ENCODE peak calls at places on chromosomes 11 and 22, in six cellular contexts. One of them, this sample, is unnamed.

GRCh38 chr11:101129203-101129943 is at the start of gene PGR:
- DNase-seq in GM06990: no peak
- DNase-seq in ovary: peak; percentile 74
- DNase-seq in cardiac fibroblast: no peak
- DNase-seq in thyroid gland: peak; percentile 48
- DNase-seq in brain microvascular endothelial cell: no peak
- DNase-seq in this sample: no peak

GRCh38 chr22:33221566-33221965 is 163.4 kb upstream of the SYN3 start:
- DNase-seq in GM06990: peak; percentile 20
- DNase-seq in ovary: no peak
- DNase-seq in cardiac fibroblast: no peak
- DNase-seq in thyroid gland: no peak
- DNase-seq in brain microvascular endothelial cell: no peak
- DNase-seq in this sample: no peak

GRCh38 chr11:62336949-62337681 is at the start of gene ASRGL1:
- DNase-seq in GM06990: peak; percentile 82
- DNase-seq in ovary: peak; percentile 78
- DNase-seq in cardiac fibroblast: peak; percentile 55
- DNase-seq in thyroid gland: peak; percentile 94
- DNase-seq in brain microvascular endothelial cell: peak; percentile 27
- DNase-seq in this sample: peak; percentile 80

GRCh38 chr11:72014761-72015320 is 16.1 kb downstream of the IL18BP start:
- DNase-seq in GM06990: no peak
- DNase-seq in ovary: no peak
- DNase-seq in cardiac fibroblast: no peak
- DNase-seq in thyroid gland: no peak
- DNase-seq in brain microvascular endothelial cell: no peak
- DNase-seq in this sample: no peak

GRCh38 chr11:127003260-127003981 is 2.9 kb upstream of the KIRREL3 start:
- DNase-seq in GM06990: peak; percentile 17
- DNase-seq in ovary: no peak
- DNase-seq in cardiac fibroblast: no peak
- DNase-seq in thyroid gland: no peak
- DNase-seq in brain microvascular endothelial cell: no peak
- DNase-seq in this sample: peak; percentile 20

GRCh38 chr22:18078329-18079041 is 695 bp downstream of the PEX26 start:
- DNase-seq in GM06990: peak; percentile 74
- DNase-seq in ovary: no peak
- DNase-seq in cardiac fibroblast: no peak
- DNase-seq in thyroid gland: peak; percentile 44
- DNase-seq in brain microvascular endothelial cell: no peak
- DNase-seq in this sample: peak; percentile 65

GRCh38 chr11:105265859-105266258 is 126.3 kb upstream of the CARD18 start:
- DNase-seq in GM06990: no peak
- DNase-seq in ovary: no peak
- DNase-seq in cardiac fibroblast: peak; percentile 68
- DNase-seq in thyroid gland: no peak
- DNase-seq in brain microvascular endothelial cell: peak; percentile 4
- DNase-seq in this sample: no peak

GRCh38 chr11:86695391-86695790 is 23.0 kb upstream of the ME3 start:
- DNase-seq in GM06990: no peak
- DNase-seq in ovary: no peak
- DNase-seq in cardiac fibroblast: peak; percentile 48
- DNase-seq in thyroid gland: no peak
- DNase-seq in brain microvascular endothelial cell: no peak
- DNase-seq in this sample: no peak

GRCh38 chr11:87097582-87097981 is 59.8 kb downstream of the TMEM135 start:
- DNase-seq in GM06990: peak; percentile 8
- DNase-seq in ovary: no peak
- DNase-seq in cardiac fibroblast: peak; percentile 52
- DNase-seq in thyroid gland: peak; percentile 55
- DNase-seq in brain microvascular endothelial cell: peak; percentile 22
- DNase-seq in this sample: peak; percentile 61

GRCh38 chr11:112016088-112016764 is 9.0 kb upstream of the DLAT start:
- DNase-seq in GM06990: peak; percentile 37
- DNase-seq in ovary: no peak
- DNase-seq in cardiac fibroblast: peak; percentile 83
- DNase-seq in thyroid gland: no peak
- DNase-seq in brain microvascular endothelial cell: peak; percentile 29
- DNase-seq in this sample: no peak

GRCh38 chr22:22322792-22323191 is 78.2 kb downstream of the VPREB1 start:
- DNase-seq in GM06990: no peak
- DNase-seq in ovary: no peak
- DNase-seq in cardiac fibroblast: no peak
- DNase-seq in thyroid gland: no peak
- DNase-seq in brain microvascular endothelial cell: no peak
- DNase-seq in this sample: no peak

GRCh38 chr11:110173775-110174644 is 80.8 kb downstream of the ZC3H12C start:
- DNase-seq in GM06990: no peak
- DNase-seq in ovary: peak; percentile 58
- DNase-seq in cardiac fibroblast: peak; percentile 86
- DNase-seq in thyroid gland: peak; percentile 88
- DNase-seq in brain microvascular endothelial cell: peak; percentile 63
- DNase-seq in this sample: peak; percentile 80

GRCh38 chr11:130383363-130384168 is 44.8 kb downstream of the ADAMTS8 start:
- DNase-seq in GM06990: no peak
- DNase-seq in ovary: no peak
- DNase-seq in cardiac fibroblast: peak; percentile 71
- DNase-seq in thyroid gland: no peak
- DNase-seq in brain microvascular endothelial cell: peak; percentile 94
- DNase-seq in this sample: no peak

DNA sequence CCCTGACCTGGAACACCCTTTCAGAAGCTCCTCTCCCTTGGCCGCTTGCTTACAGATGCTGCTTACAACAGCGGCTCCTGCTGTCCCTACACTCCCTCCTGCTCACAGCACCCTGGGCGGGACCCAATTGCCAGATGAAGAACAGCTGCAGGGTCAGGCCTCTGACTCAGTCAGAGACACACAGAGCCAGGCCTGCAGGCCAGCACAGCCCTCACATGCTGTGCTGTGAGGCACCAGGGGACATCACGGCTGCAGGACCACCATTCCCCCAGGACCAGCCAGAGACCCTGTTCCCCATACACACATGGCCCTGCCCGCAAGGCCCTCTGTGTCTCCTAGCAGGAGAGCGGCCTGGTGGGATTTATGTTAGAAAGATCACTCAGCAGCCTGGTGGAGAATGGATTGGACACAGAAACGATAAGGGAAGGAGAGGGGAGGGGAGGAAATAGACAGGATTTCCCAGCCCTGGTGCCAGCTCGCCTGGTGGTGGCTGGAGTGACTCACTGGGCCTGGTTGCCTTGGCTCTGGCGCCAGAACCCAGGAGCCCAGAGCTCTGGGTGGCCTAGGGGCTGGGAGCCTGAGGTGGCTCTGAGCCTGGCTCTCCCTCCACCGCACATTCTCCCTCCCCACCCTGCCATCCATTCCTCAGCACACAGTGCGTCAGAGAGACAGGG is 6.7 kb downstream of the CAPN5 start:
- DNase-seq in GM06990: no peak
- DNase-seq in ovary: peak; percentile 95
- DNase-seq in cardiac fibroblast: peak; percentile 97
- DNase-seq in thyroid gland: peak; percentile 35
- DNase-seq in brain microvascular endothelial cell: peak; percentile 88
- DNase-seq in this sample: no peak
- TF ChIP-seq CTCF in GM06990: no peak
- TF ChIP-seq CTCF in ovary: peak; percentile 87
- TF ChIP-seq CTCF in cardiac fibroblast: peak; percentile 80
- TF ChIP-seq CTCF in thyroid gland: no peak
- TF ChIP-seq CTCF in brain microvascular endothelial cell: peak; percentile 86
- TF ChIP-seq CTCF in this sample: no peak

GRCh38 chr22:44988671-44989070 is 21.1 kb downstream of the PHF21B start:
- DNase-seq in GM06990: no peak
- DNase-seq in ovary: no peak
- DNase-seq in cardiac fibroblast: no peak
- DNase-seq in thyroid gland: no peak
- DNase-seq in brain microvascular endothelial cell: no peak
- DNase-seq in this sample: peak; percentile 11
- TF ChIP-seq CTCF in GM06990: no peak
- TF ChIP-seq CTCF in ovary: no peak
- TF ChIP-seq CTCF in cardiac fibroblast: no peak
- TF ChIP-seq CTCF in thyroid gland: no peak
- TF ChIP-seq CTCF in brain microvascular endothelial cell: peak; percentile 18
- TF ChIP-seq CTCF in this sample: no peak

GRCh38 chr11:119065369-119065768 is 2.2 kb upstream of the VPS11 start:
- DNase-seq in GM06990: no peak
- DNase-seq in ovary: no peak
- DNase-seq in cardiac fibroblast: peak; percentile 59
- DNase-seq in thyroid gland: no peak
- DNase-seq in brain microvascular endothelial cell: peak; percentile 31
- DNase-seq in this sample: peak; percentile 69
- TF ChIP-seq CTCF in GM06990: peak; percentile 72
- TF ChIP-seq CTCF in ovary: no peak
- TF ChIP-seq CTCF in cardiac fibroblast: peak; percentile 56
- TF ChIP-seq CTCF in thyroid gland: no peak
- TF ChIP-seq CTCF in brain microvascular endothelial cell: peak; percentile 78
- TF ChIP-seq CTCF in this sample: peak; percentile 60

GRCh38 chr11:129365816-129366215 is 9.8 kb upstream of the BARX2 start:
- DNase-seq in GM06990: no peak
- DNase-seq in ovary: no peak
- DNase-seq in cardiac fibroblast: no peak
- DNase-seq in thyroid gland: no peak
- DNase-seq in brain microvascular endothelial cell: no peak
- DNase-seq in this sample: no peak

GRCh38 chr11:129359748-129360147 is 15.9 kb upstream of the BARX2 start:
- DNase-seq in GM06990: no peak
- DNase-seq in ovary: no peak
- DNase-seq in cardiac fibroblast: no peak
- DNase-seq in thyroid gland: no peak
- DNase-seq in brain microvascular endothelial cell: no peak
- DNase-seq in this sample: no peak

GRCh38 chr11:129368889-129369672 is 6.6 kb upstream of the BARX2 start:
- DNase-seq in GM06990: no peak
- DNase-seq in ovary: no peak
- DNase-seq in cardiac fibroblast: no peak
- DNase-seq in thyroid gland: no peak
- DNase-seq in brain microvascular endothelial cell: no peak
- DNase-seq in this sample: no peak

GRCh38 chr11:129366737-129367597 is 8.7 kb upstream of the BARX2 start:
- DNase-seq in GM06990: no peak
- DNase-seq in ovary: no peak
- DNase-seq in cardiac fibroblast: no peak
- DNase-seq in thyroid gland: no peak
- DNase-seq in brain microvascular endothelial cell: no peak
- DNase-seq in this sample: no peak

GRCh38 chr11:129364143-129364654 is 11.4 kb upstream of the BARX2 start:
- DNase-seq in GM06990: peak; percentile 47
- DNase-seq in ovary: no peak
- DNase-seq in cardiac fibroblast: peak; percentile 88
- DNase-seq in thyroid gland: peak; percentile 88
- DNase-seq in brain microvascular endothelial cell: peak; percentile 71
- DNase-seq in this sample: peak; percentile 85
- TF ChIP-seq CTCF in GM06990: peak; percentile 100
- TF ChIP-seq CTCF in ovary: no peak
- TF ChIP-seq CTCF in cardiac fibroblast: peak; percentile 100
- TF ChIP-seq CTCF in thyroid gland: peak; percentile 99
- TF ChIP-seq CTCF in brain microvascular endothelial cell: peak; percentile 100
- TF ChIP-seq CTCF in this sample: peak; percentile 99

GRCh38 chr22:19419086-19419463 is 12.5 kb downstream of the HIRA start:
- DNase-seq in GM06990: no peak
- DNase-seq in ovary: no peak
- DNase-seq in cardiac fibroblast: no peak
- DNase-seq in thyroid gland: no peak
- DNase-seq in brain microvascular endothelial cell: no peak
- DNase-seq in this sample: peak; percentile 22
- TF ChIP-seq CTCF in GM06990: no peak
- TF ChIP-seq CTCF in ovary: no peak
- TF ChIP-seq CTCF in cardiac fibroblast: no peak
- TF ChIP-seq CTCF in thyroid gland: no peak
- TF ChIP-seq CTCF in brain microvascular endothelial cell: no peak
- TF ChIP-seq CTCF in this sample: no peak

DNA sequence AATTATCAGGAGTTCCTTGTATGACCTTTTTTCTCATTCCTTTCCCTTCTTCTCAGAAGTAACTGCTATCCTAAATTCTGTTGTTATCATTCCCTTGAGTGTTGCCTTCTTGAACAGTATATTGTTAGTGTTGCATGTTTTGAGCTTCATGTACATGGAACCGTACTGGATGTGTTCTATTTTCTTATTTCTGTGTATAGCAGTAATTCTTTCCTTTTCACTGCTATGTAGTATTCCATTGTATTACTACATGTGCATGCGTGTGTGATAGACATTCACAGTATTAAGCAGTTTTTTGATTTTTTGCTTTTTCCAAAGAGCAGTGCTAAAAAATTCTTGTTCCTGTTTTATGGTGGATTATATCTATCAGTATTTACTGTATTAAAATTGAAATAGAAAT is 90.3 kb upstream of the RAB1B start:
- DNase-seq in GM06990: no peak
- DNase-seq in ovary: no peak
- DNase-seq in cardiac fibroblast: no peak
- DNase-seq in thyroid gland: no peak
- DNase-seq in brain microvascular endothelial cell: no peak
- DNase-seq in this sample: no peak
- TF ChIP-seq CTCF in GM06990: no peak
- TF ChIP-seq CTCF in ovary: no peak
- TF ChIP-seq CTCF in cardiac fibroblast: no peak
- TF ChIP-seq CTCF in thyroid gland: no peak
- TF ChIP-seq CTCF in brain microvascular endothelial cell: no peak
- TF ChIP-seq CTCF in this sample: no peak

DNA sequence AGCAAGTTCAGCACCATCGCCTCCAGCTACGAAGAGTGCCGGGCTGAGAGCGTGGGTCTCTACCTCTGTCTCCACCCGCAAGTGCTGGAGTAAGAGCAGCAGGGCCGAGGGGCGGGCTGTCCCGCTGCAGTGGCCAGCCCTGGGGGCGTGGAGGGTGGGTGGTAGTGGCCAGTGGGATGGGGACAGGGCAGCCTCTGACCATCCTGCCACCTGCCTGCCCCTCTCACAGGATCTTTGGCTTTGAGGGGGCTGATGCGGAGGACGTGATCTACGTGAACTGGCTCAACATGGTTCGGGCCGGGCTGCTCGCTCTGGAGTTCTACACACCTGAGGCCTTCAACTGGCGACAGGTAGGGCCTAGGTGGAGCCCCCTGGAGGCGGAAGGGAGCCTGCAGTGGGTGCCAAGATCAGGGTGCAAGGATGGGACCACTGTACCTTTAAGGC is 15.0 kb upstream of the BBS1 start:
- DNase-seq in GM06990: no peak
- DNase-seq in ovary: no peak
- DNase-seq in cardiac fibroblast: no peak
- DNase-seq in thyroid gland: no peak
- DNase-seq in brain microvascular endothelial cell: no peak
- DNase-seq in this sample: peak; percentile 47
- TF ChIP-seq CTCF in GM06990: peak; percentile 44
- TF ChIP-seq CTCF in ovary: no peak
- TF ChIP-seq CTCF in cardiac fibroblast: peak; percentile 32
- TF ChIP-seq CTCF in thyroid gland: no peak
- TF ChIP-seq CTCF in brain microvascular endothelial cell: peak; percentile 41
- TF ChIP-seq CTCF in this sample: peak; percentile 42

GRCh38 chr22:30245985-30246901 is at the start of gene LIF:
- DNase-seq in GM06990: no peak
- DNase-seq in ovary: no peak
- DNase-seq in cardiac fibroblast: peak; percentile 89
- DNase-seq in thyroid gland: peak; percentile 27
- DNase-seq in brain microvascular endothelial cell: peak; percentile 79
- DNase-seq in this sample: peak; percentile 74
- TF ChIP-seq CTCF in GM06990: no peak
- TF ChIP-seq CTCF in ovary: peak; percentile 33
- TF ChIP-seq CTCF in cardiac fibroblast: no peak
- TF ChIP-seq CTCF in thyroid gland: no peak
- TF ChIP-seq CTCF in brain microvascular endothelial cell: no peak
- TF ChIP-seq CTCF in this sample: no peak

GRCh38 chr11:46345131-46345597 is 2.1 kb upstream of the DGKZ start:
- DNase-seq in GM06990: peak; percentile 67
- DNase-seq in ovary: no peak
- DNase-seq in cardiac fibroblast: no peak
- DNase-seq in thyroid gland: no peak
- DNase-seq in brain microvascular endothelial cell: no peak
- DNase-seq in this sample: peak; percentile 35
- TF ChIP-seq CTCF in GM06990: no peak
- TF ChIP-seq CTCF in ovary: no peak
- TF ChIP-seq CTCF in cardiac fibroblast: no peak
- TF ChIP-seq CTCF in thyroid gland: no peak
- TF ChIP-seq CTCF in brain microvascular endothelial cell: no peak
- TF ChIP-seq CTCF in this sample: no peak

This sample was measured in activated CD8-positive, alpha-beta T cell treated with anti-CD3 and anti-CD28 coated beads for 36 hours.